ENCODE peak calls at places on chromosomes 4 and X, in seven cellular contexts. One of them, this sample, is unnamed.

GRCh38 chrX:123169247-123169901 is 14.7 kb upstream of the GRIA3 start:
- DNase-seq in SK-N-SH: no peak
- DNase-seq in HCT116: peak
- DNase-seq in GM12878: no peak
- DNase-seq in K562: no peak
- DNase-seq in H1: no peak
- DNase-seq in HepG2: peak
- DNase-seq in this sample: no peak

GRCh38 chrX:15864629-15865028 is 10.0 kb upstream of the AP1S2 start:
- DNase-seq in SK-N-SH: no peak
- DNase-seq in HCT116: no peak
- DNase-seq in GM12878: no peak
- DNase-seq in K562: no peak
- DNase-seq in H1: no peak
- DNase-seq in HepG2: no peak
- DNase-seq in this sample: no peak

GRCh38 chrX:50711907-50712306 is 102.1 kb downstream of the SHROOM4 start:
- DNase-seq in SK-N-SH: no peak
- DNase-seq in HCT116: no peak
- DNase-seq in GM12878: no peak
- DNase-seq in K562: no peak
- DNase-seq in H1: no peak
- DNase-seq in HepG2: no peak
- DNase-seq in this sample: no peak

GRCh38 chrX:45758319-45758718 is 557.6 kb upstream of the DIPK2B start:
- DNase-seq in SK-N-SH: no peak
- DNase-seq in HCT116: no peak
- DNase-seq in GM12878: peak
- DNase-seq in K562: no peak
- DNase-seq in H1: no peak
- DNase-seq in HepG2: no peak
- DNase-seq in this sample: no peak

GRCh38 chrX:63918611-63919010 is 133.6 kb upstream of the ARHGEF9 start:
- DNase-seq in SK-N-SH: no peak
- DNase-seq in HCT116: peak
- DNase-seq in GM12878: no peak
- DNase-seq in K562: no peak
- DNase-seq in H1: no peak
- DNase-seq in HepG2: no peak
- DNase-seq in this sample: no peak

GRCh38 chrX:109537324-109537665 is 651 bp downstream of the NXT2 start:
- DNase-seq in SK-N-SH: no peak
- DNase-seq in HCT116: no peak
- DNase-seq in GM12878: no peak
- DNase-seq in K562: no peak
- DNase-seq in H1: no peak
- DNase-seq in HepG2: peak
- DNase-seq in this sample: no peak

GRCh38 chr4:15299627-15300026 is 128.2 kb upstream of the C1QTNF7 start:
- DNase-seq in SK-N-SH: no peak
- DNase-seq in HCT116: no peak
- DNase-seq in GM12878: no peak
- DNase-seq in K562: no peak
- DNase-seq in H1: no peak
- DNase-seq in HepG2: no peak
- DNase-seq in this sample: no peak

GRCh38 chr4:89868999-89869589 is 25.6 kb upstream of the MMRN1 start:
- DNase-seq in SK-N-SH: no peak
- DNase-seq in HCT116: no peak
- DNase-seq in GM12878: no peak
- DNase-seq in K562: no peak
- DNase-seq in H1: no peak
- DNase-seq in HepG2: no peak
- DNase-seq in this sample: no peak

GRCh38 chr4:38980903-38981676 is 51.1 kb downstream of the TMEM156 start:
- DNase-seq in SK-N-SH: peak
- DNase-seq in HCT116: no peak
- DNase-seq in GM12878: peak
- DNase-seq in K562: no peak
- DNase-seq in H1: no peak
- DNase-seq in HepG2: peak
- DNase-seq in this sample: no peak

GRCh38 chr4:67886281-67886680 is 2.5 kb upstream of the TMPRSS11D start:
- DNase-seq in SK-N-SH: no peak
- DNase-seq in HCT116: no peak
- DNase-seq in GM12878: no peak
- DNase-seq in K562: no peak
- DNase-seq in H1: no peak
- DNase-seq in HepG2: no peak
- DNase-seq in this sample: peak

GRCh38 chrX:429266-429825 is 42.6 kb upstream of the PPP2R3B start:
- DNase-seq in SK-N-SH: no peak
- DNase-seq in HCT116: no peak
- DNase-seq in GM12878: no peak
- DNase-seq in K562: no peak
- DNase-seq in H1: no peak
- DNase-seq in HepG2: no peak
- DNase-seq in this sample: no peak

GRCh38 chr4:38150766-38151165 is 190.6 kb downstream of the PTTG2 start:
- DNase-seq in SK-N-SH: no peak
- DNase-seq in HCT116: no peak
- DNase-seq in GM12878: no peak
- DNase-seq in K562: no peak
- DNase-seq in H1: no peak
- DNase-seq in HepG2: no peak
- DNase-seq in this sample: no peak

GRCh38 chr4:82201805-82202636 is 171.8 kb downstream of the HNRNPD start:
- DNase-seq in SK-N-SH: peak
- DNase-seq in HCT116: peak
- DNase-seq in GM12878: no peak
- DNase-seq in K562: peak
- DNase-seq in H1: peak
- DNase-seq in HepG2: peak
- DNase-seq in this sample: peak

GRCh38 chr4:59060002-59060846 is 1950.0 kb upstream of the IGFBP7 start:
- DNase-seq in SK-N-SH: no peak
- DNase-seq in HCT116: no peak
- DNase-seq in GM12878: no peak
- DNase-seq in K562: no peak
- DNase-seq in H1: no peak
- DNase-seq in HepG2: no peak
- DNase-seq in this sample: no peak

GRCh38 chrX:43717161-43717560 is 61.1 kb downstream of the MAOA start:
- DNase-seq in SK-N-SH: no peak
- DNase-seq in HCT116: no peak
- DNase-seq in GM12878: no peak
- DNase-seq in K562: no peak
- DNase-seq in H1: no peak
- DNase-seq in HepG2: no peak
- DNase-seq in this sample: no peak

GRCh38 chrX:43718081-43718480 is 62.0 kb downstream of the MAOA start:
- DNase-seq in SK-N-SH: no peak
- DNase-seq in HCT116: no peak
- DNase-seq in GM12878: no peak
- DNase-seq in K562: no peak
- DNase-seq in H1: no peak
- DNase-seq in HepG2: no peak
- DNase-seq in this sample: no peak

GRCh38 chrX:43716144-43716543 is 60.0 kb downstream of the MAOA start:
- DNase-seq in SK-N-SH: no peak
- DNase-seq in HCT116: no peak
- DNase-seq in GM12878: no peak
- DNase-seq in K562: no peak
- DNase-seq in H1: no peak
- DNase-seq in HepG2: no peak
- DNase-seq in this sample: no peak

GRCh38 chrX:43718546-43718945 is 62.4 kb downstream of the MAOA start:
- DNase-seq in SK-N-SH: no peak
- DNase-seq in HCT116: no peak
- DNase-seq in GM12878: no peak
- DNase-seq in K562: no peak
- DNase-seq in H1: no peak
- DNase-seq in HepG2: no peak
- DNase-seq in this sample: no peak

GRCh38 chrX:43716696-43717095 is 60.6 kb downstream of the MAOA start:
- DNase-seq in SK-N-SH: no peak
- DNase-seq in HCT116: no peak
- DNase-seq in GM12878: no peak
- DNase-seq in K562: no peak
- DNase-seq in H1: no peak
- DNase-seq in HepG2: no peak
- DNase-seq in this sample: no peak
- H3K27ac ChIP-seq in SK-N-SH: no peak
- H3K27ac ChIP-seq in HCT116: no peak
- H3K27ac ChIP-seq in GM12878: no peak
- H3K27ac ChIP-seq in K562: no peak
- H3K27ac ChIP-seq in H1: no peak
- H3K27ac ChIP-seq in HepG2: no peak
- H3K27ac ChIP-seq in this sample: no peak

GRCh38 chr4:102824398-102824797 is 3.0 kb downstream of the UBE2D3 start:
- DNase-seq in SK-N-SH: no peak
- DNase-seq in HCT116: no peak
- DNase-seq in GM12878: no peak
- DNase-seq in K562: no peak
- DNase-seq in H1: no peak
- DNase-seq in HepG2: no peak
- DNase-seq in this sample: no peak
- TF ChIP-seq POLR2AphosphoS5 in SK-N-SH: no peak
- TF ChIP-seq POLR2AphosphoS5 in HCT116: no peak
- TF ChIP-seq POLR2AphosphoS5 in GM12878: no peak
- TF ChIP-seq POLR2AphosphoS5 in K562: no peak
- TF ChIP-seq POLR2AphosphoS5 in H1: no peak
- TF ChIP-seq POLR2AphosphoS5 in HepG2: no peak
- TF ChIP-seq POLR2AphosphoS5 in this sample: no peak

GRCh38 chr4:2947926-2948325 is 15.3 kb downstream of the NOP14 start:
- DNase-seq in SK-N-SH: no peak
- DNase-seq in HCT116: no peak
- DNase-seq in GM12878: no peak
- DNase-seq in K562: no peak
- DNase-seq in H1: no peak
- DNase-seq in HepG2: no peak
- DNase-seq in this sample: no peak

GRCh38 chr4:2950221-2950989 is 12.8 kb downstream of the NOP14 start:
- DNase-seq in SK-N-SH: no peak
- DNase-seq in HCT116: no peak
- DNase-seq in GM12878: no peak
- DNase-seq in K562: no peak
- DNase-seq in H1: no peak
- DNase-seq in HepG2: no peak
- DNase-seq in this sample: no peak

GRCh38 chr4:2949782-2950125 is 13.5 kb downstream of the NOP14 start:
- DNase-seq in SK-N-SH: no peak
- DNase-seq in HCT116: no peak
- DNase-seq in GM12878: no peak
- DNase-seq in K562: no peak
- DNase-seq in H1: no peak
- DNase-seq in HepG2: no peak
- DNase-seq in this sample: no peak

GRCh38 chr4:2946812-2947600 is 16.2 kb downstream of the NOP14 start:
- DNase-seq in SK-N-SH: no peak
- DNase-seq in HCT116: no peak
- DNase-seq in GM12878: no peak
- DNase-seq in K562: no peak
- DNase-seq in H1: no peak
- DNase-seq in HepG2: no peak
- DNase-seq in this sample: no peak

GRCh38 chr4:2948895-2949781 is 14.1 kb downstream of the NOP14 start:
- DNase-seq in SK-N-SH: no peak
- DNase-seq in HCT116: peak
- DNase-seq in GM12878: no peak
- DNase-seq in K562: no peak
- DNase-seq in H1: no peak
- DNase-seq in HepG2: no peak
- DNase-seq in this sample: no peak
- TF ChIP-seq SIN3A in SK-N-SH: no peak
- TF ChIP-seq SIN3A in HCT116: no peak
- TF ChIP-seq SIN3A in GM12878: no peak
- TF ChIP-seq SIN3A in K562: no peak
- TF ChIP-seq SIN3A in H1: no peak
- TF ChIP-seq SIN3A in HepG2: no peak
- TF ChIP-seq SIN3A in this sample: no peak

GRCh38 chr4:40586034-40586433 is 43.6 kb downstream of the RBM47 start:
- DNase-seq in SK-N-SH: no peak
- DNase-seq in HCT116: no peak
- DNase-seq in GM12878: no peak
- DNase-seq in K562: no peak
- DNase-seq in H1: no peak
- DNase-seq in HepG2: no peak
- DNase-seq in this sample: no peak

GRCh38 chr4:40586729-40587128 is 42.9 kb downstream of the RBM47 start:
- DNase-seq in SK-N-SH: no peak
- DNase-seq in HCT116: no peak
- DNase-seq in GM12878: no peak
- DNase-seq in K562: no peak
- DNase-seq in H1: no peak
- DNase-seq in HepG2: no peak
- DNase-seq in this sample: no peak

GRCh38 chr4:40587351-40587750 is 42.3 kb downstream of the RBM47 start:
- DNase-seq in SK-N-SH: no peak
- DNase-seq in HCT116: no peak
- DNase-seq in GM12878: no peak
- DNase-seq in K562: no peak
- DNase-seq in H1: no peak
- DNase-seq in HepG2: no peak
- DNase-seq in this sample: no peak

GRCh38 chr4:40585201-40585789 is 44.4 kb downstream of the RBM47 start:
- DNase-seq in SK-N-SH: no peak
- DNase-seq in HCT116: no peak
- DNase-seq in GM12878: no peak
- DNase-seq in K562: no peak
- DNase-seq in H1: no peak
- DNase-seq in HepG2: no peak
- DNase-seq in this sample: no peak

GRCh38 chr4:40587826-40588225 is 41.8 kb downstream of the RBM47 start:
- DNase-seq in SK-N-SH: no peak
- DNase-seq in HCT116: no peak
- DNase-seq in GM12878: no peak
- DNase-seq in K562: no peak
- DNase-seq in H1: no peak
- DNase-seq in HepG2: no peak
- DNase-seq in this sample: no peak
- H3K27ac ChIP-seq in SK-N-SH: no peak
- H3K27ac ChIP-seq in HCT116: no peak
- H3K27ac ChIP-seq in GM12878: no peak
- H3K27ac ChIP-seq in K562: no peak
- H3K27ac ChIP-seq in H1: no peak
- H3K27ac ChIP-seq in HepG2: no peak
- H3K27ac ChIP-seq in this sample: no peak

This sample was measured in Panc1.